ENCODE peak calls at places on chromosomes 5 and 9, in nine cellular contexts. M, X, P, Q, R, C, Z, D and S are unnamed samples.

GRCh38 chr5:109553826-109554225 is 135.9 kb upstream of the MAN2A1 start:
- DNase-seq in M (no peak), X (no peak), P (no peak), Q (no peak), R (no peak), C (no peak), Z (no peak), D (no peak), S (no peak)

GRCh38 chr5:72325566-72326297 is 5.6 kb downstream of the PTCD2 start:
- DNase-seq in M (peak), X (no peak), P (no peak), Q (no peak), R (peak), C (no peak), Z (no peak), D (no peak), S (no peak)

GRCh38 chr9:30382271-30382670 is 2002.2 kb upstream of the ACO1 start:
- DNase-seq in M (no peak), X (no peak), P (no peak), Q (no peak), R (no peak), C (no peak), Z (peak), D (no peak), S (no peak)

GRCh38 chr9:133031496-133031911 is 707 bp downstream of the GTF3C5 start:
- DNase-seq in M (no peak), X (no peak), P (no peak), Q (no peak), R (no peak), C (no peak), Z (no peak), D (no peak), S (no peak)

GRCh38 chr5:53321073-53321472 is 159.4 kb upstream of the FST start:
- DNase-seq in M (no peak), X (no peak), P (no peak), Q (no peak), R (no peak), C (no peak), Z (no peak), D (no peak), S (no peak)

GRCh38 chr9:69936427-69936826 is 107.2 kb upstream of the MAMDC2 start:
- DNase-seq in M (peak), X (no peak), P (no peak), Q (no peak), R (peak), C (no peak), Z (no peak), D (no peak), S (no peak)

GRCh38 chr5:150609843-150610584 is 30.4 kb upstream of the SYNPO start:
- DNase-seq in M (no peak), X (no peak), P (no peak), Q (peak), R (no peak), C (no peak), Z (peak), D (no peak), S (no peak)

GRCh38 chr5:38724301-38725030 is 121.3 kb upstream of the OSMR start:
- DNase-seq in M (peak), X (no peak), P (no peak), Q (no peak), R (no peak), C (no peak), Z (no peak), D (no peak), S (no peak)

GRCh38 chr9:2642068-2642467 is 20.5 kb downstream of the VLDLR start:
- DNase-seq in M (no peak), X (no peak), P (no peak), Q (no peak), R (no peak), C (no peak), Z (no peak), D (no peak), S (no peak)

GRCh38 chr5:154947778-154948177 is 6.9 kb downstream of the MRPL22 start:
- DNase-seq in M (no peak), X (no peak), P (no peak), Q (no peak), R (no peak), C (no peak), Z (no peak), D (no peak), S (no peak)

GRCh38 chr5:154948313-154948712 is 7.4 kb downstream of the MRPL22 start:
- DNase-seq in M (no peak), X (no peak), P (no peak), Q (no peak), R (no peak), C (no peak), Z (no peak), D (no peak), S (no peak)

GRCh38 chr5:154944716-154945115 is 3.8 kb downstream of the MRPL22 start:
- DNase-seq in M (no peak), X (no peak), P (no peak), Q (no peak), R (no peak), C (no peak), Z (no peak), D (no peak), S (no peak)

GRCh38 chr5:154943527-154943926 is 2.7 kb downstream of the MRPL22 start:
- DNase-seq in M (no peak), X (no peak), P (no peak), Q (no peak), R (no peak), C (no peak), Z (no peak), D (no peak), S (no peak)

GRCh38 chr5:154945695-154946301 is 4.9 kb downstream of the MRPL22 start:
- DNase-seq in M (peak), X (peak), P (peak), Q (no peak), R (no peak), C (no peak), Z (peak), D (no peak), S (no peak)
- TF ChIP-seq CTCF in M (peak), X (peak), P (peak), Q (peak), R (peak), C (peak), Z (peak), D (peak), S (peak)

DNA sequence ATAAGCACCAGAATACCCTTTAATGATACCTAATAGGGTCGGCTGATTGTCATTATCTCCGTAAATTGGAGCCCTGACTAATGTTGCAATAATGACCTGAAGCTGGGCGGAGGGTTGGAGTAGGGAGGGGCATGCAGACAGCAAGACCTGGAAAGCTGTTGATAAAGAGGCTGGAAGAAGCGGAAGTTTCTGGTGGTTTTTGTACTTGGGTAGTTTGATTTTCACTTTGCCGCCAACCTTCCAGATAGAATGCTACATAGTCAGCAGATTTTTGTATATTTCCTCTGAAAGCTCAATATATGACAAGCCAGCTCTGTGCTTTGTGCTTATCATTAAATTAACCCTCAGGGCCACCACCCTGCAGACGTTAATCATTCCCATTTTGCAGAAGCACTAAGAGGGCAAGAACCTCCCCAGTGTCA is 34.9 kb downstream of the DIRAS2 start:
- DNase-seq in M (no peak), X (no peak), P (no peak), Q (no peak), R (no peak), C (no peak), Z (no peak), D (no peak), S (no peak)
- TF ChIP-seq CTCF in M (no peak), X (no peak), P (no peak), Q (no peak), R (no peak), C (no peak), Z (no peak), D (no peak), S (no peak)

DNA sequence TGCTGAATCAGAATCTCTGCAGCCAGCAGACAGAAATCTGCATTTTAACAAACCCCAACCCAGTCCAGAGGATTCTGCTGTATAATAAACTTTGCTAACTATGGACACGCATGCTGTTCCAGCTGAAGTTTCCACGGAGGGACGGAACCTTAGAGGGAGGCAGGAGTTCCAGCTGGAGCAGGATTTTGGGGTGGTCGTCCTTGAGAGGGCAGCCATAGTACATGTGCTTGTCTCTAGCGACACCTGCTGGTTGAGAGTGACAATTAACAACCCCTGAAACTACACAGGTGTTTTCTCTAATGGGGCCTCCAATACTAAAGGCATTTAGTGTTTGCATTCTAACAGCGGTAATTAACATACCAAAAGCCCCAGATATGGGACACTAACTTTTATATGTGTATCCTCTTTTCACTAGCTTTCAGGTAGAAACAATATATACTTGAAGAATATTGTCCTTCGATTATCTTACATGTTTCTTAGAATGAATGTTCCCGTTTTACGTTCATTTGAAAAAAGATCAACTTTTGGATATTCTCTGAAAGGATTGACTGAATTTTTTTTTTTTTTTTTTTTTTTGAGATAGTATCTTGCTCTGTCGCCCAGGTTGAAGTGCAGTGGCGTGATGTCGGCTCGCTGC is 32.4 kb upstream of the FSD1L start:
- DNase-seq in M (peak), X (peak), P (peak), Q (peak), R (no peak), C (peak), Z (peak), D (peak), S (peak)
- TF ChIP-seq CTCF in M (peak), X (peak), P (peak), Q (peak), R (peak), C (peak), Z (peak), D (peak), S (peak)

GRCh38 chr5:7816535-7816901 is 34.4 kb downstream of the CFAP90 start:
- DNase-seq in M (no peak), X (no peak), P (no peak), Q (no peak), R (no peak), C (no peak), Z (no peak), D (no peak), S (no peak)
- TF ChIP-seq CTCF in M (no peak), X (peak), P (peak), Q (no peak), R (no peak), C (no peak), Z (no peak), D (no peak), S (no peak)

DNA sequence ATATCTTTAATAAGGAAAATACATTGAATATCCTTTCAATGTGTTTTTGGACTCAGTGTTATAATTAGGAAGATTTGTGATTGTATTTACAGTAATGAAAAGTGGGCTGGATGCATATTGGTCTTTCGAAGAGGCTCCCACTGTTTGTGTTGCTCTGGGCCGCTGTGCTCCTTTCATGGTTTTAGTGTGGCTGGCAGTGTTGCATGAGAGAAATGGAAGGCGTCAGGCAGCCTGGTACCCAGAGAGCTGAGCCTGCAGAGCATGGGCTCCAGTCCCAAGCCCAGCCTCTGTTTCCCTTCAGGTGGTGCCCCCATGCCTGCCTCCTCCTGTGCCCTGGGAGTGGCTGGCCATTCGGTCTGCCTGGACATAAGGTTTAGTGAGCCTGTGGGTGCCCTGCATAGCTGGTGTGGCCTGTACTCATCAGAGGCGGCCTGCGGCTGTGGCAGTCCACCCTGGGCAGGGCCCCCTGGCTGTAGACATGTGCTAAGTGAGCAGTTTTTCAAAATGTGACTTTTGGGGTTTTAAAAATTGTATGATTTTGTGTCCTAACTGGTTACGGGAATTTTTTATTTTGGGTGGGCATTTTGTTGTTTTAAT is 27.4 kb upstream of the FAM120AOS start:
- DNase-seq in M (no peak), X (no peak), P (no peak), Q (no peak), R (no peak), C (no peak), Z (peak), D (no peak), S (no peak)
- TF ChIP-seq CTCF in M (no peak), X (no peak), P (no peak), Q (no peak), R (no peak), C (no peak), Z (no peak), D (no peak), S (no peak)

DNA sequence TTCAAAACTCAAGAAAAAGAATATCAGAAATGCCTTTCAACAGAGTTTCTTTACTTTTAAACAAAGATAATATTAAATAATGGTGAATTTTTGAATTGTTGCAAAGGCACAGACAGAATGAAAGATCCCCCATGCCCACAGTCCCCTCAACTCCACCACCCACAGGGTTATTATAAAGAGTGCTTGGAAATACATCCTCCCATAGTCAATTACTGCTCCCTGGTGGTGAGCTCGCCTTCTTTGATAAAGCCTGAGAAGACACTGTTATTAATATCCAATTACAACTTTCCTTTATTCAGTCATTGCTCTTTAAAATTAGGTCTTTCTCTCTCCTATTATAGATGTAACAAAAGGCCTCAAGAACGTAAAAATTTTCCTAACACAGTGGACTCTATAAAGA is 490.2 kb upstream of the RORB start:
- DNase-seq in M (peak), X (no peak), P (no peak), Q (no peak), R (no peak), C (no peak), Z (no peak), D (no peak), S (no peak)
- TF ChIP-seq CTCF in M (peak), X (no peak), P (peak), Q (no peak), R (no peak), C (no peak), Z (peak), D (no peak), S (no peak)

GRCh38 chr5:7078901-7079300 is 317.0 kb upstream of the ADCY2 start:
- DNase-seq in M (no peak), X (no peak), P (peak), Q (no peak), R (no peak), C (no peak), Z (peak), D (no peak), S (no peak)
- TF ChIP-seq CTCF in M (no peak), X (no peak), P (peak), Q (peak), R (no peak), C (no peak), Z (no peak), D (no peak), S (no peak)

GRCh38 chr5:165321912-165322311 is 1816.5 kb downstream of the MAT2B start:
- DNase-seq in M (peak), X (no peak), P (no peak), Q (no peak), R (peak), C (no peak), Z (no peak), D (no peak), S (no peak)
- TF ChIP-seq CTCF in M (no peak), X (no peak), P (no peak), Q (no peak), R (no peak), C (no peak), Z (no peak), D (no peak), S (no peak)